ENCODE peak calls at places on chromosomes 11 and 22, in five cellular contexts. One of them, this sample, is unnamed.

GRCh38 chr11:45182902-45183301 is 36.5 kb downstream of the PRDM11 start:
- DNase-seq in H9: peak; percentile 52
- DNase-seq in dorsolateral prefrontal cortex: no peak
- DNase-seq in cardiac muscle cell: peak; percentile 51
- DNase-seq in heart left ventricle: peak; percentile 33
- DNase-seq in this sample: no peak

GRCh38 chr11:47558695-47559094 is 5.8 kb upstream of the CELF1 start:
- DNase-seq in H9: no peak
- DNase-seq in dorsolateral prefrontal cortex: no peak
- DNase-seq in cardiac muscle cell: no peak
- DNase-seq in heart left ventricle: no peak
- DNase-seq in this sample: no peak

GRCh38 chr22:26447594-26448329 is 18.7 kb downstream of the ASPHD2 start:
- DNase-seq in H9: no peak
- DNase-seq in dorsolateral prefrontal cortex: no peak
- DNase-seq in cardiac muscle cell: no peak
- DNase-seq in heart left ventricle: no peak
- DNase-seq in this sample: no peak

GRCh38 chr11:30583505-30584280 is 2.5 kb downstream of the MPPED2 start:
- DNase-seq in H9: peak; percentile 39
- DNase-seq in dorsolateral prefrontal cortex: peak; percentile 66
- DNase-seq in cardiac muscle cell: peak; percentile 70
- DNase-seq in heart left ventricle: peak; percentile 19
- DNase-seq in this sample: peak; percentile 77

GRCh38 chr11:118133816-118134215 is 18.8 kb downstream of the SCN4B start:
- DNase-seq in H9: no peak
- DNase-seq in dorsolateral prefrontal cortex: no peak
- DNase-seq in cardiac muscle cell: no peak
- DNase-seq in heart left ventricle: no peak
- DNase-seq in this sample: no peak

GRCh38 chr22:27769012-27769411 is 32.5 kb downstream of the MN1 start:
- DNase-seq in H9: no peak
- DNase-seq in dorsolateral prefrontal cortex: no peak
- DNase-seq in cardiac muscle cell: no peak
- DNase-seq in heart left ventricle: no peak
- DNase-seq in this sample: no peak

GRCh38 chr22:17910561-17911311 is 113.6 kb downstream of the MICAL3 start:
- DNase-seq in H9: peak; percentile 80
- DNase-seq in dorsolateral prefrontal cortex: peak; percentile 93
- DNase-seq in cardiac muscle cell: peak; percentile 89
- DNase-seq in heart left ventricle: peak; percentile 79
- DNase-seq in this sample: peak; percentile 92

GRCh38 chr11:87754685-87755084 is 420.6 kb downstream of the RAB38 start:
- DNase-seq in H9: no peak
- DNase-seq in dorsolateral prefrontal cortex: no peak
- DNase-seq in cardiac muscle cell: no peak
- DNase-seq in heart left ventricle: no peak
- DNase-seq in this sample: no peak

GRCh38 chr22:45155050-45155840 is 8.5 kb upstream of the NUP50 start:
- DNase-seq in H9: no peak
- DNase-seq in dorsolateral prefrontal cortex: no peak
- DNase-seq in cardiac muscle cell: no peak
- DNase-seq in heart left ventricle: no peak
- DNase-seq in this sample: no peak

GRCh38 chr22:35464399-35464798 is 64.5 kb downstream of the MCM5 start:
- DNase-seq in H9: no peak
- DNase-seq in dorsolateral prefrontal cortex: no peak
- DNase-seq in cardiac muscle cell: no peak
- DNase-seq in heart left ventricle: no peak
- DNase-seq in this sample: no peak

GRCh38 chr11:112570335-112570734 is 309.7 kb upstream of the PLET1 start:
- DNase-seq in H9: no peak
- DNase-seq in dorsolateral prefrontal cortex: no peak
- DNase-seq in cardiac muscle cell: no peak
- DNase-seq in heart left ventricle: no peak
- DNase-seq in this sample: no peak

GRCh38 chr11:112558691-112559090 is 298.0 kb upstream of the PLET1 start:
- DNase-seq in H9: no peak
- DNase-seq in dorsolateral prefrontal cortex: no peak
- DNase-seq in cardiac muscle cell: no peak
- DNase-seq in heart left ventricle: no peak
- DNase-seq in this sample: no peak

GRCh38 chr11:112563808-112564207 is 303.1 kb upstream of the PLET1 start:
- DNase-seq in H9: no peak
- DNase-seq in dorsolateral prefrontal cortex: no peak
- DNase-seq in cardiac muscle cell: no peak
- DNase-seq in heart left ventricle: no peak
- DNase-seq in this sample: no peak

GRCh38 chr11:112564228-112564955 is 303.7 kb upstream of the PLET1 start:
- DNase-seq in H9: no peak
- DNase-seq in dorsolateral prefrontal cortex: peak; percentile 63
- DNase-seq in cardiac muscle cell: no peak
- DNase-seq in heart left ventricle: no peak
- DNase-seq in this sample: no peak
- H3K27ac ChIP-seq in H9: no peak overlapping the region
- H3K27ac ChIP-seq in dorsolateral prefrontal cortex: peak overlapping the region; percentile 64
- H3K27ac ChIP-seq in cardiac muscle cell: no peak overlapping the region
- H3K27ac ChIP-seq in heart left ventricle: peak overlapping the region; percentile 51
- H3K27ac ChIP-seq in this sample: peak overlapping the region; percentile 33

DNA sequence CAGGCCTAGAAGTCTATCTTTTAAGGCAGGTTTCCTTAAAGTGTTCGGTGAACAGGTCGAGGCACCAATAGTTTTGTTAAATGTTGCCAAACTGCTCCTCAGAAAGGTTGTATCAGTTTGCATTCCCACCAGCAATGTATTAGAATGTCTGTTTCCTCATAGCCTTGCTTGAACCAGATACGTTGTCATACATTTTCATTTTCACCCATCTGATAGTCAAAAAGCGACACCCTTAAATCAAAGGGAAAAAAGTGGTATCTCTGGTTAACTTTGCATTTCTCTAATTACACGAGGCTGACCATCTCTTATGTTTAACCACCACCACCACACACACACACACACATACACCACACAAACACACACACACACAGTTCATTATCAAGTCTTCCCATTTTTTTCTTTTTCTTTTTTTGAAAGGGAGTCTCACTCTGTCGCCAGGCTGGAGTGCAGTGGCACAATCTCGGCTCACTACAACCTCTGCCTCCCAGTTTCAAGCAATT is 16.3 kb downstream of the PRR14L start:
- DNase-seq in H9: no peak
- DNase-seq in dorsolateral prefrontal cortex: no peak
- DNase-seq in cardiac muscle cell: no peak
- DNase-seq in heart left ventricle: no peak
- DNase-seq in this sample: no peak
- TF ChIP-seq CTCF in H9: no peak
- TF ChIP-seq CTCF in dorsolateral prefrontal cortex: no peak
- TF ChIP-seq CTCF in cardiac muscle cell: no peak
- TF ChIP-seq CTCF in heart left ventricle: no peak
- TF ChIP-seq CTCF in this sample: no peak

DNA sequence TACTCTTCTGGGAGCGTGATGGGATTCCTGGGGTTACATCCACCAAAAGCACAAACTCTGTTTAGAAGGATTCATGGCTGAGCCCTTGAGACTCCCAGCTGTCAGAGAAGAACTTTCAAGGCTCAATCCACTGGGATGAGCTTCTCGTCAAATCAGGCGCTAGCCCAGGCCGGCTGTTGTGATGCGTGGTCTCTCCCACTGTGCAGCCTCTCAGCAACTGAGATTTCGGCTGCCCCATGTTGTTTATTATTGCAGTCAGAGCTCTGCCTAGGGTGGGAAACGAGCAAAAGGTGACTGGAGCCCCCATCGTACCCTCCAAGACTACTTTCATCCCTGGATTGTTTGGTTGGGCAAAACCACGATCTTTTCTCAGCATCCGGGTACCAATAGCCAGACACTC is 251.6 kb downstream of the ETS1 start:
- DNase-seq in H9: no peak
- DNase-seq in dorsolateral prefrontal cortex: no peak
- DNase-seq in cardiac muscle cell: no peak
- DNase-seq in heart left ventricle: no peak
- DNase-seq in this sample: no peak
- H3K27ac ChIP-seq in H9: no peak overlapping the region
- H3K27ac ChIP-seq in dorsolateral prefrontal cortex: no peak overlapping the region
- H3K27ac ChIP-seq in cardiac muscle cell: no peak overlapping the region
- H3K27ac ChIP-seq in heart left ventricle: peak overlapping the region; percentile 73
- H3K27ac ChIP-seq in this sample: peak overlapping the region; percentile 40

GRCh38 chr11:113373306-113373705 is 14.3 kb upstream of the ANKK1 start:
- DNase-seq in H9: no peak
- DNase-seq in dorsolateral prefrontal cortex: no peak
- DNase-seq in cardiac muscle cell: no peak
- DNase-seq in heart left ventricle: no peak
- DNase-seq in this sample: no peak

GRCh38 chr11:113369411-113369810 is 18.2 kb upstream of the ANKK1 start:
- DNase-seq in H9: no peak
- DNase-seq in dorsolateral prefrontal cortex: no peak
- DNase-seq in cardiac muscle cell: no peak
- DNase-seq in heart left ventricle: no peak
- DNase-seq in this sample: no peak

GRCh38 chr11:113373981-113374560 is 13.5 kb upstream of the ANKK1 start:
- DNase-seq in H9: no peak
- DNase-seq in dorsolateral prefrontal cortex: no peak
- DNase-seq in cardiac muscle cell: no peak
- DNase-seq in heart left ventricle: no peak
- DNase-seq in this sample: no peak

GRCh38 chr11:113370634-113371033 is 16.9 kb upstream of the ANKK1 start:
- DNase-seq in H9: no peak
- DNase-seq in dorsolateral prefrontal cortex: peak; percentile 77
- DNase-seq in cardiac muscle cell: no peak
- DNase-seq in heart left ventricle: no peak
- DNase-seq in this sample: no peak

GRCh38 chr11:113372317-113372716 is 15.3 kb upstream of the ANKK1 start:
- DNase-seq in H9: no peak
- DNase-seq in dorsolateral prefrontal cortex: no peak
- DNase-seq in cardiac muscle cell: no peak
- DNase-seq in heart left ventricle: no peak
- DNase-seq in this sample: no peak
- TF ChIP-seq CTCF in H9: peak; percentile 29
- TF ChIP-seq CTCF in dorsolateral prefrontal cortex: no peak
- TF ChIP-seq CTCF in cardiac muscle cell: peak; percentile 45
- TF ChIP-seq CTCF in heart left ventricle: no peak
- TF ChIP-seq CTCF in this sample: no peak